ENCODE peak calls at places on chromosomes 6 and 20, in seven cellular contexts. X, U, Q, K, O, Z and P are unnamed samples.
A peak's percentile ranks its signal among the peaks of the same experiment; 100 is the strongest.

GRCh38 chr20:63196756-63197470 is 19.0 kb downstream of the YTHDF1 start:
- DNase-seq in X (no peak), U (no peak), Q (no peak), K (no peak), O (no peak), Z (no peak), P (no peak)

GRCh38 chr6:90220273-90220672 is 76.4 kb downstream of the BACH2 start:
- DNase-seq in X (no peak), U (no peak), Q (no peak), K (no peak), O (no peak), Z (no peak), P (no peak)

GRCh38 chr20:37539956-37540455 is 12.3 kb upstream of the BLCAP start:
- DNase-seq in X (no peak), U (no peak), Q (no peak), K (no peak), O (no peak), Z (no peak), P (no peak)

GRCh38 chr20:330233-331149 is 5.1 kb downstream of the SOX12 start:
- DNase-seq in X (peak; percentile 36), U (no peak), Q (peak; percentile 66), K (peak; percentile 68), O (no peak), Z (peak; percentile 61), P (peak; percentile 75)

GRCh38 chr20:22810626-22811559 is 224.2 kb upstream of the SSTR4 start:
- DNase-seq in X (no peak), U (no peak), Q (no peak), K (no peak), O (no peak), Z (no peak), P (no peak)

GRCh38 chr6:37671061-37671460 is 26.6 kb downstream of the MDGA1 start:
- DNase-seq in X (no peak), U (no peak), Q (no peak), K (no peak), O (no peak), Z (no peak), P (no peak)

GRCh38 chr6:169763308-169763707 is 11.9 kb downstream of the ERMARD start:
- DNase-seq in X (no peak), U (no peak), Q (no peak), K (no peak), O (no peak), Z (no peak), P (no peak)

GRCh38 chr6:35086636-35087360 is 54.3 kb downstream of the TCP11 start:
- DNase-seq in X (no peak), U (no peak), Q (no peak), K (no peak), O (no peak), Z (no peak), P (no peak)

GRCh38 chr20:33277471-33278441 is 5.3 kb upstream of the BPIFB1 start:
- DNase-seq in X (peak; percentile 95), U (no peak), Q (no peak), K (no peak), O (no peak), Z (no peak), P (no peak)

GRCh38 chr6:34469499-34469898 is 3.6 kb downstream of the PACSIN1 start:
- DNase-seq in X (no peak), U (no peak), Q (no peak), K (no peak), O (no peak), Z (no peak), P (no peak)

GRCh38 chr6:144340541-144341371 is 55.6 kb downstream of the UTRN start:
- DNase-seq in X (no peak), U (no peak), Q (no peak), K (peak; percentile 43), O (no peak), Z (no peak), P (peak; percentile 59)

GRCh38 chr6:6221829-6222535 is 98.5 kb downstream of the F13A1 start:
- DNase-seq in X (no peak), U (no peak), Q (no peak), K (no peak), O (no peak), Z (no peak), P (no peak)

GRCh38 chr6:6227896-6228295 is 92.6 kb downstream of the F13A1 start:
- DNase-seq in X (no peak), U (no peak), Q (no peak), K (no peak), O (no peak), Z (no peak), P (no peak)

GRCh38 chr6:6225885-6226284 is 94.6 kb downstream of the F13A1 start:
- DNase-seq in X (no peak), U (no peak), Q (no peak), K (no peak), O (no peak), Z (no peak), P (no peak)

GRCh38 chr6:6220718-6221117 is 99.7 kb downstream of the F13A1 start:
- DNase-seq in X (no peak), U (no peak), Q (no peak), K (no peak), O (no peak), Z (no peak), P (no peak)

GRCh38 chr6:6224933-6225486 is 95.5 kb downstream of the F13A1 start:
- DNase-seq in X (no peak), U (no peak), Q (no peak), K (no peak), O (no peak), Z (no peak), P (no peak)
- TF ChIP-seq CTCF in X (no peak), U (no peak), Q (no peak), K (no peak), O (no peak), Z (no peak), P (no peak)

DNA sequence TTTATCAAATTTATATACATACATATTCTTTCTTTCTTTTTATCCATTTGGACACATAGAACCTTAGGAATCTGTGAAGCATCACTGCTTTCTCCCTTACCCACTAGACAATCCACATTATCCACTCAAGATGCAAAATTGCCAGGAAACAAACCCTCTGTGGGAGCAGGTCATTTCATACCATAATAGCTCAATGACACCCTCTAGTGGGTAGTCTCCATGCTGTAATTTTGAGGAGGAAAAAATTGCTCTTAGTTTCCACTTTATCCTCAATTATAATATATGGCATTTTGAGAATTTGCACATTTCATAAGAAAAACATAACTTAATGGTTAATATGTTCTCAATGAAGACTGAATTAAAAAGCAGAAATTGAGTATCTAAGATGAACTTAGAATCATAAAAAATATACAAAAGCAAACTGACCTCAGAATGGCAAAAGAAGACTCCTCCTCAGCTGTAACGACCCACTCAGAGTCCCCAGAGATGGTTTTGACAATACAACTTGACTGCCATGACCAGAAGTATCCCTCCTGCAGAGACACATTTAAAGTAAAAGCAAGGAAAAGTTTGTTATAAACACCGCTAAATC is 164.1 kb downstream of the FRK start:
- DNase-seq in X (peak; percentile 38), U (no peak), Q (peak; percentile 37), K (peak; percentile 33), O (no peak), Z (peak; percentile 31), P (peak; percentile 55)
- TF ChIP-seq CTCF in X (peak; percentile 62), U (peak; percentile 80), Q (peak; percentile 91), K (peak; percentile 79), O (no peak), Z (peak; percentile 86), P (peak; percentile 91)

GRCh38 chr20:59253779-59254319 is 46.6 kb upstream of the EDN3 start:
- DNase-seq in X (no peak), U (no peak), Q (no peak), K (peak; percentile 36), O (peak; percentile 26), Z (no peak), P (no peak)
- TF ChIP-seq CTCF in X (no peak), U (no peak), Q (no peak), K (no peak), O (no peak), Z (no peak), P (no peak)

GRCh38 chr6:134678436-134678889 is 271.4 kb downstream of the ALDH8A1 start:
- DNase-seq in X (peak; percentile 7), U (peak; percentile 66), Q (no peak), K (no peak), O (no peak), Z (no peak), P (peak; percentile 95)

GRCh38 chr6:134675110-134676038 is 274.5 kb downstream of the ALDH8A1 start:
- DNase-seq in X (no peak), U (no peak), Q (no peak), K (no peak), O (no peak), Z (no peak), P (no peak)

GRCh38 chr6:134674562-134674961 is 275.3 kb downstream of the ALDH8A1 start:
- DNase-seq in X (no peak), U (no peak), Q (no peak), K (no peak), O (no peak), Z (no peak), P (no peak)

GRCh38 chr6:134680021-134680420 is 269.9 kb downstream of the ALDH8A1 start:
- DNase-seq in X (no peak), U (no peak), Q (no peak), K (no peak), O (no peak), Z (no peak), P (no peak)

DNA sequence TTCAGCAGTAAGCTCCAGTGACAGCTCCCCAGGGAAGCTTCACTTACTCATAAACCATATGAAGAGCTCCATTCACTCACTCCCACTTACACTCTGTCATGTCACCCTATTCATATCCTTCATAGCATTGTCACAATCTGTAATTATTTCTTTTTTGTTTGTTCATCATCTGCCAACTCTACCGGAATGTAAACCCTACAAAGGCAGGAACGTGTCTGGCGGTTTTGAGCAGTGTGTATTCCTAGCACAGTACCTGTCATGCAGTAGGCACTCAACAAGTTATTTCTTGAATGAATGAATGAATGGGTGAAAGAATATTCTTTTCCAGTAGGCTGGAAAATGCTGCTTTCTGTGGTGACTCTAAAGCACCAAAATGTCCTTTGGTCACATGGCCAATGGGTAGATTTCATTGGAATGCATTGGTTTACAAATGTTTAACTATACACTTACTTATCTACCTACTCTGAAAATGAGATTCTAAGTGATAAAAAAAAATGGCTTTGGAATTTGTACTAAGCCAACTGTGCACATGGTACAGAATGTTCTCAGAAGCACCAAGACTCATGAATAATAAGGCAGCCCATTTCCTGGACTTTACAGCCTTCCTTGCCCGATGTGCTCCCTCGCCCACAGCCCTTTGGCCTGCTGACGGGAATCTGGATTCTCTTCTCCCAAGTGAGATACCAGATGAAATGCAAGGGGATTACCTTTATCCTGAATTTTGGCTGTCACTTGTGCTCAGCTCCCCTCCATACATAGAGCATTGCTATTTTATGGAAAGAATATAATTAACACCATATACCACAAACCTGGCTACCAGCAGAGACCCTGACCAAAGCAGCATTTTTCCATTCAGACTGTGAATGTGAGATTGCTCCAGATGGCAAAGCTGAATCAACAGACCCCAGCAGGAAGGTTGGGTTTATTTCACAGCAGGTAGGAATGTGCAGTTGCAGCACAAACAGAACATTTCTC is 273.3 kb downstream of the ALDH8A1 start:
- DNase-seq in X (no peak), U (no peak), Q (no peak), K (no peak), O (no peak), Z (no peak), P (peak; percentile 42)
- TF ChIP-seq CTCF in X (no peak), U (no peak), Q (no peak), K (no peak), O (no peak), Z (no peak), P (no peak)

GRCh38 chr6:20711518-20711917 is 177.3 kb downstream of the CDKAL1 start:
- DNase-seq in X (no peak), U (no peak), Q (no peak), K (no peak), O (no peak), Z (no peak), P (peak; percentile 52)
- TF ChIP-seq CTCF in X (no peak), U (no peak), Q (no peak), K (no peak), O (no peak), Z (no peak), P (no peak)